ENCODE peak calls at places on chromosomes 16 and 17, in five cellular contexts. O is testis, C is NCI-H524, Q is fibroblast of lung, H is dermis microvascular lymphatic vessel endothelial cell. V is an unnamed sample.
A peak's percentile ranks its signal among the peaks of the same experiment; 100 is the strongest.

GRCh38 chr16:30991052-30991451 is 6.0 kb downstream of the HSD3B7 start:
- DNase-seq in O (no peak), C (no peak), Q (no peak), H (no peak), V (no peak)

GRCh38 chr16:83233153-83233552 is 574.6 kb upstream of the HSBP1 start:
- DNase-seq in O (no peak), C (no peak), Q (peak; percentile 70), H (no peak), V (no peak)

GRCh38 chr16:24939224-24939623 is 75.9 kb downstream of the ARHGAP17 start:
- DNase-seq in O (no peak), C (no peak), Q (no peak), H (no peak), V (no peak)

GRCh38 chr17:64385187-64386083 is 5.2 kb downstream of the PECAM1 start:
- DNase-seq in O (peak; percentile 82), C (no peak), Q (peak; percentile 96), H (peak; percentile 81), V (peak; percentile 65)

GRCh38 chr17:41483991-41484826 is 3.3 kb upstream of the KRT35 start:
- DNase-seq in O (no peak), C (no peak), Q (no peak), H (peak; percentile 93), V (no peak)

GRCh38 chr16:57592591-57593003 is 35.8 kb upstream of the ADGRG1 start:
- DNase-seq in O (no peak), C (no peak), Q (no peak), H (no peak), V (no peak)

GRCh38 chr17:82278786-82279379 is 5.4 kb upstream of the CSNK1D start:
- DNase-seq in O (no peak), C (no peak), Q (no peak), H (no peak), V (no peak)

GRCh38 chr17:50618300-50618699 is 16.4 kb upstream of the ABCC3 start:
- DNase-seq in O (no peak), C (no peak), Q (peak; percentile 31), H (no peak), V (peak; percentile 15)

GRCh38 chr17:45852535-45853297 is 8.0 kb downstream of the SPPL2C start:
- DNase-seq in O (peak; percentile 82), C (peak; percentile 74), Q (peak; percentile 22), H (peak; percentile 26), V (peak; percentile 48)

GRCh38 chr17:19703776-19704371 is 12.5 kb downstream of the SLC47A2 start:
- DNase-seq in O (peak; percentile 71), C (no peak), Q (no peak), H (no peak), V (no peak)

GRCh38 chr17:74457146-74457819 is 9.2 kb upstream of the CD300A start:
- DNase-seq in O (peak; percentile 83), C (peak; percentile 78), Q (peak; percentile 20), H (peak; percentile 36), V (peak; percentile 45)

GRCh38 chr17:13765701-13766100 is 164.0 kb upstream of the HS3ST3A1 start:
- DNase-seq in O (no peak), C (no peak), Q (peak; percentile 58), H (no peak), V (peak; percentile 24)

GRCh38 chr16:66927012-66927436 is 1.7 kb upstream of the RRAD start:
- DNase-seq in O (no peak), C (no peak), Q (peak; percentile 91), H (no peak), V (peak; percentile 94)

GRCh38 chr16:13923703-13924298 is 3.8 kb downstream of the ERCC4 start:
- DNase-seq in O (no peak), C (no peak), Q (peak; percentile 57), H (peak; percentile 60), V (peak; percentile 65)

GRCh38 chr16:56532714-56533113 is 12.9 kb upstream of the BBS2 start:
- DNase-seq in O (no peak), C (no peak), Q (no peak), H (no peak), V (no peak)

GRCh38 chr17:59154721-59155438 is at the start of gene SKA2:
- DNase-seq in O (peak; percentile 97), C (no peak), Q (no peak), H (no peak), V (no peak)

GRCh38 chr16:56793504-56793903 is 63.6 kb downstream of the NUP93 start:
- DNase-seq in O (no peak), C (no peak), Q (no peak), H (peak; percentile 43), V (peak; percentile 41)

GRCh38 chr17:38454528-38454927 is 26.3 kb downstream of the ARHGAP23 start:
- DNase-seq in O (peak; percentile 77), C (no peak), Q (peak; percentile 78), H (peak; percentile 65), V (peak; percentile 86)

GRCh38 chr17:79607941-79608728 is 2.7 kb downstream of the RBFOX3 start:
- DNase-seq in O (peak; percentile 29), C (peak; percentile 85), Q (peak; percentile 29), H (no peak), V (no peak)

GRCh38 chr16:12685806-12686205 is 117.9 kb downstream of the CPPED1 start:
- DNase-seq in O (no peak), C (no peak), Q (no peak), H (no peak), V (no peak)

GRCh38 chr17:12918132-12918531 is 99.7 kb downstream of the ELAC2 start:
- DNase-seq in O (no peak), C (no peak), Q (no peak), H (no peak), V (no peak)

GRCh38 chr17:9635340-9635739 is 10.0 kb upstream of the USP43 start:
- DNase-seq in O (no peak), C (no peak), Q (no peak), H (no peak), V (no peak)

GRCh38 chr17:78532311-78532710 is 44.9 kb downstream of the DNAH17 start:
- DNase-seq in O (no peak), C (no peak), Q (no peak), H (no peak), V (no peak)

GRCh38 chr16:66952430-66953139 is 8.5 kb upstream of the CES3 start:
- DNase-seq in O (no peak), C (peak; percentile 98), Q (no peak), H (no peak), V (no peak)

GRCh38 chr16:74199842-74200124 is 96.8 kb upstream of the PSMD7 start:
- DNase-seq in O (no peak), C (no peak), Q (no peak), H (no peak), V (no peak)